ENCODE peak calls at places on chromosomes 2 and 18, in ten cellular contexts. One of them, this sample, is unnamed.

GRCh38 chr2:77191665-77192064 is 330.5 kb downstream of the LRRTM4 start:
- DNase-seq in ureter: no peak
- DNase-seq in D341Med: no peak
- DNase-seq in HEK293T: no peak
- DNase-seq in T-cell: no peak
- DNase-seq in KBM-7: no peak
- DNase-seq in activated T-cell treated with anti-CD3 and anti-CD28 coated beads for 24 hours: no peak
- DNase-seq in EL: no peak
- DNase-seq in stimulated activated effector memory CD8-positive, alpha-beta T cell treated with anti-CD3 and anti-CD28 coated beads, Interleukin-12 subunit alpha, Interleukin-12 subunit beta, amount 100 ng/mL, for 72 hours: no peak
- DNase-seq in memory B cell: no peak
- DNase-seq in this sample: no peak

GRCh38 chr2:207933396-207934045 is 91.8 kb downstream of the PLEKHM3 start:
- DNase-seq in ureter: no peak
- DNase-seq in D341Med: no peak
- DNase-seq in HEK293T: no peak
- DNase-seq in T-cell: no peak
- DNase-seq in KBM-7: no peak
- DNase-seq in activated T-cell treated with anti-CD3 and anti-CD28 coated beads for 24 hours: no peak
- DNase-seq in EL: no peak
- DNase-seq in stimulated activated effector memory CD8-positive, alpha-beta T cell treated with anti-CD3 and anti-CD28 coated beads, Interleukin-12 subunit alpha, Interleukin-12 subunit beta, amount 100 ng/mL, for 72 hours: no peak
- DNase-seq in memory B cell: no peak
- DNase-seq in this sample: no peak

GRCh38 chr2:207397917-207398655 is 131.7 kb upstream of the CREB1 start:
- DNase-seq in ureter: no peak
- DNase-seq in D341Med: no peak
- DNase-seq in HEK293T: no peak
- DNase-seq in T-cell: no peak
- DNase-seq in KBM-7: no peak
- DNase-seq in activated T-cell treated with anti-CD3 and anti-CD28 coated beads for 24 hours: no peak
- DNase-seq in EL: no peak
- DNase-seq in stimulated activated effector memory CD8-positive, alpha-beta T cell treated with anti-CD3 and anti-CD28 coated beads, Interleukin-12 subunit alpha, Interleukin-12 subunit beta, amount 100 ng/mL, for 72 hours: no peak
- DNase-seq in memory B cell: no peak
- DNase-seq in this sample: no peak

GRCh38 chr2:166375736-166376487 is at the start of gene SCN9A:
- DNase-seq in ureter: peak
- DNase-seq in D341Med: peak
- DNase-seq in HEK293T: peak
- DNase-seq in T-cell: no peak
- DNase-seq in KBM-7: peak
- DNase-seq in activated T-cell treated with anti-CD3 and anti-CD28 coated beads for 24 hours: no peak
- DNase-seq in EL: peak
- DNase-seq in stimulated activated effector memory CD8-positive, alpha-beta T cell treated with anti-CD3 and anti-CD28 coated beads, Interleukin-12 subunit alpha, Interleukin-12 subunit beta, amount 100 ng/mL, for 72 hours: no peak
- DNase-seq in memory B cell: no peak
- DNase-seq in this sample: peak

GRCh38 chr2:68809324-68810240 is 61.6 kb downstream of the BMP10 start:
- DNase-seq in ureter: no peak
- DNase-seq in D341Med: no peak
- DNase-seq in HEK293T: no peak
- DNase-seq in T-cell: no peak
- DNase-seq in KBM-7: no peak
- DNase-seq in activated T-cell treated with anti-CD3 and anti-CD28 coated beads for 24 hours: no peak
- DNase-seq in EL: peak
- DNase-seq in stimulated activated effector memory CD8-positive, alpha-beta T cell treated with anti-CD3 and anti-CD28 coated beads, Interleukin-12 subunit alpha, Interleukin-12 subunit beta, amount 100 ng/mL, for 72 hours: no peak
- DNase-seq in memory B cell: no peak
- DNase-seq in this sample: peak

GRCh38 chr18:6821346-6821745 is 91.8 kb downstream of the ARHGAP28 start:
- DNase-seq in ureter: no peak
- DNase-seq in D341Med: no peak
- DNase-seq in HEK293T: no peak
- DNase-seq in T-cell: no peak
- DNase-seq in KBM-7: no peak
- DNase-seq in activated T-cell treated with anti-CD3 and anti-CD28 coated beads for 24 hours: no peak
- DNase-seq in EL: no peak
- DNase-seq in stimulated activated effector memory CD8-positive, alpha-beta T cell treated with anti-CD3 and anti-CD28 coated beads, Interleukin-12 subunit alpha, Interleukin-12 subunit beta, amount 100 ng/mL, for 72 hours: no peak
- DNase-seq in memory B cell: no peak
- DNase-seq in this sample: no peak

GRCh38 chr2:949894-950626 is 589 bp upstream of the SNTG2 start:
- DNase-seq in ureter: no peak
- DNase-seq in D341Med: peak
- DNase-seq in HEK293T: peak
- DNase-seq in T-cell: no peak
- DNase-seq in KBM-7: no peak
- DNase-seq in activated T-cell treated with anti-CD3 and anti-CD28 coated beads for 24 hours: no peak
- DNase-seq in EL: no peak
- DNase-seq in stimulated activated effector memory CD8-positive, alpha-beta T cell treated with anti-CD3 and anti-CD28 coated beads, Interleukin-12 subunit alpha, Interleukin-12 subunit beta, amount 100 ng/mL, for 72 hours: no peak
- DNase-seq in memory B cell: no peak
- DNase-seq in this sample: no peak

GRCh38 chr2:107817378-107817777 is 9.3 kb upstream of the RGPD4 start:
- DNase-seq in ureter: no peak
- DNase-seq in D341Med: no peak
- DNase-seq in HEK293T: no peak
- DNase-seq in T-cell: no peak
- DNase-seq in KBM-7: no peak
- DNase-seq in activated T-cell treated with anti-CD3 and anti-CD28 coated beads for 24 hours: no peak
- DNase-seq in EL: no peak
- DNase-seq in stimulated activated effector memory CD8-positive, alpha-beta T cell treated with anti-CD3 and anti-CD28 coated beads, Interleukin-12 subunit alpha, Interleukin-12 subunit beta, amount 100 ng/mL, for 72 hours: no peak
- DNase-seq in memory B cell: no peak
- DNase-seq in this sample: no peak

GRCh38 chr2:215619989-215620388 is 184.1 kb upstream of the FN1 start:
- DNase-seq in ureter: no peak
- DNase-seq in D341Med: no peak
- DNase-seq in HEK293T: peak
- DNase-seq in T-cell: no peak
- DNase-seq in KBM-7: peak
- DNase-seq in activated T-cell treated with anti-CD3 and anti-CD28 coated beads for 24 hours: no peak
- DNase-seq in EL: no peak
- DNase-seq in stimulated activated effector memory CD8-positive, alpha-beta T cell treated with anti-CD3 and anti-CD28 coated beads, Interleukin-12 subunit alpha, Interleukin-12 subunit beta, amount 100 ng/mL, for 72 hours: no peak
- DNase-seq in memory B cell: no peak
- DNase-seq in this sample: no peak

GRCh38 chr2:144922519-144922918 is 402.6 kb upstream of the ZEB2 start:
- DNase-seq in ureter: no peak
- DNase-seq in D341Med: no peak
- DNase-seq in HEK293T: no peak
- DNase-seq in T-cell: no peak
- DNase-seq in KBM-7: no peak
- DNase-seq in activated T-cell treated with anti-CD3 and anti-CD28 coated beads for 24 hours: no peak
- DNase-seq in EL: no peak
- DNase-seq in stimulated activated effector memory CD8-positive, alpha-beta T cell treated with anti-CD3 and anti-CD28 coated beads, Interleukin-12 subunit alpha, Interleukin-12 subunit beta, amount 100 ng/mL, for 72 hours: no peak
- DNase-seq in memory B cell: no peak
- DNase-seq in this sample: no peak

GRCh38 chr2:46858697-46859080 is 56.9 kb downstream of the MCFD2 start:
- DNase-seq in ureter: no peak
- DNase-seq in D341Med: no peak
- DNase-seq in HEK293T: no peak
- DNase-seq in T-cell: no peak
- DNase-seq in KBM-7: no peak
- DNase-seq in activated T-cell treated with anti-CD3 and anti-CD28 coated beads for 24 hours: no peak
- DNase-seq in EL: peak
- DNase-seq in stimulated activated effector memory CD8-positive, alpha-beta T cell treated with anti-CD3 and anti-CD28 coated beads, Interleukin-12 subunit alpha, Interleukin-12 subunit beta, amount 100 ng/mL, for 72 hours: no peak
- DNase-seq in memory B cell: no peak
- DNase-seq in this sample: no peak

GRCh38 chr2:25692143-25692542 is 18.8 kb upstream of the DTNB start:
- DNase-seq in ureter: no peak
- DNase-seq in D341Med: no peak
- DNase-seq in HEK293T: no peak
- DNase-seq in T-cell: no peak
- DNase-seq in KBM-7: no peak
- DNase-seq in activated T-cell treated with anti-CD3 and anti-CD28 coated beads for 24 hours: no peak
- DNase-seq in EL: peak
- DNase-seq in stimulated activated effector memory CD8-positive, alpha-beta T cell treated with anti-CD3 and anti-CD28 coated beads, Interleukin-12 subunit alpha, Interleukin-12 subunit beta, amount 100 ng/mL, for 72 hours: no peak
- DNase-seq in memory B cell: no peak
- DNase-seq in this sample: no peak

GRCh38 chr2:236166781-236167296 is 1.3 kb downstream of the GBX2 start:
- DNase-seq in ureter: no peak
- DNase-seq in D341Med: no peak
- DNase-seq in HEK293T: no peak
- DNase-seq in T-cell: no peak
- DNase-seq in KBM-7: peak
- DNase-seq in activated T-cell treated with anti-CD3 and anti-CD28 coated beads for 24 hours: no peak
- DNase-seq in EL: no peak
- DNase-seq in stimulated activated effector memory CD8-positive, alpha-beta T cell treated with anti-CD3 and anti-CD28 coated beads, Interleukin-12 subunit alpha, Interleukin-12 subunit beta, amount 100 ng/mL, for 72 hours: no peak
- DNase-seq in memory B cell: no peak
- DNase-seq in this sample: no peak

GRCh38 chr2:207008105-207008990 is 69.0 kb downstream of the CPO start:
- DNase-seq in ureter: no peak
- DNase-seq in D341Med: no peak
- DNase-seq in HEK293T: no peak
- DNase-seq in T-cell: no peak
- DNase-seq in KBM-7: no peak
- DNase-seq in activated T-cell treated with anti-CD3 and anti-CD28 coated beads for 24 hours: no peak
- DNase-seq in EL: peak
- DNase-seq in stimulated activated effector memory CD8-positive, alpha-beta T cell treated with anti-CD3 and anti-CD28 coated beads, Interleukin-12 subunit alpha, Interleukin-12 subunit beta, amount 100 ng/mL, for 72 hours: no peak
- DNase-seq in memory B cell: no peak
- DNase-seq in this sample: no peak

GRCh38 chr2:214139630-214140284 is 271.1 kb upstream of the VWC2L start:
- DNase-seq in ureter: no peak
- DNase-seq in D341Med: no peak
- DNase-seq in HEK293T: peak
- DNase-seq in T-cell: no peak
- DNase-seq in KBM-7: no peak
- DNase-seq in activated T-cell treated with anti-CD3 and anti-CD28 coated beads for 24 hours: no peak
- DNase-seq in EL: no peak
- DNase-seq in stimulated activated effector memory CD8-positive, alpha-beta T cell treated with anti-CD3 and anti-CD28 coated beads, Interleukin-12 subunit alpha, Interleukin-12 subunit beta, amount 100 ng/mL, for 72 hours: no peak
- DNase-seq in memory B cell: no peak
- DNase-seq in this sample: no peak

GRCh38 chr18:44700652-44701051 is 20.0 kb downstream of the SETBP1 start:
- DNase-seq in ureter: no peak
- DNase-seq in D341Med: no peak
- DNase-seq in HEK293T: no peak
- DNase-seq in T-cell: no peak
- DNase-seq in KBM-7: no peak
- DNase-seq in activated T-cell treated with anti-CD3 and anti-CD28 coated beads for 24 hours: no peak
- DNase-seq in EL: no peak
- DNase-seq in stimulated activated effector memory CD8-positive, alpha-beta T cell treated with anti-CD3 and anti-CD28 coated beads, Interleukin-12 subunit alpha, Interleukin-12 subunit beta, amount 100 ng/mL, for 72 hours: peak
- DNase-seq in memory B cell: no peak
- DNase-seq in this sample: no peak

GRCh38 chr18:6009751-6010150 is 114.4 kb upstream of the TMEM200C start:
- DNase-seq in ureter: no peak
- DNase-seq in D341Med: no peak
- DNase-seq in HEK293T: no peak
- DNase-seq in T-cell: no peak
- DNase-seq in KBM-7: no peak
- DNase-seq in activated T-cell treated with anti-CD3 and anti-CD28 coated beads for 24 hours: no peak
- DNase-seq in EL: no peak
- DNase-seq in stimulated activated effector memory CD8-positive, alpha-beta T cell treated with anti-CD3 and anti-CD28 coated beads, Interleukin-12 subunit alpha, Interleukin-12 subunit beta, amount 100 ng/mL, for 72 hours: no peak
- DNase-seq in memory B cell: no peak
- DNase-seq in this sample: no peak

This sample was measured in lung.